ENCODE peak calls at places on chromosomes 2 and 18, in eight cellular contexts. V is astrocyte of the spinal cord, O is breast epithelium, Q is ovary, W is fibroblast of mammary gland, C is pancreas, U is mammary epithelial cell, J is RWPE1. Y is an unnamed sample.
A peak's percentile ranks its signal among the peaks of the same experiment; 100 is the strongest.

GRCh38 chr2:233830111-233830760 is 24.1 kb downstream of the HJURP start:
- DNase-seq in V (no peak), O (no peak), Q (no peak), W (no peak), C (no peak), U (no peak), J (no peak), Y (no peak)

GRCh38 chr2:163373481-163373880 is 362.3 kb downstream of the FIGN start:
- DNase-seq in V (no peak), O (no peak), Q (no peak), W (no peak), C (no peak), U (no peak), J (no peak), Y (no peak)

GRCh38 chr18:25675123-25675850 is 323.3 kb upstream of the ZNF521 start:
- DNase-seq in V (no peak), O (no peak), Q (no peak), W (no peak), C (no peak), U (no peak), J (no peak), Y (no peak)

GRCh38 chr2:95014126-95014708 is 11.3 kb upstream of the MAL start:
- DNase-seq in V (no peak), O (no peak), Q (no peak), W (no peak), C (no peak), U (no peak), J (no peak), Y (no peak)

GRCh38 chr2:96528680-96529375 is 7.7 kb upstream of the ARID5A start:
- DNase-seq in V (no peak), O (no peak), Q (no peak), W (no peak), C (no peak), U (no peak), J (no peak), Y (no peak)

GRCh38 chr2:74042606-74043005 is 57.9 kb downstream of the TET3 start:
- DNase-seq in V (no peak), O (no peak), Q (no peak), W (no peak), C (no peak), U (no peak), J (no peak), Y (no peak)

GRCh38 chr18:272650-273049 is 4.8 kb upstream of the THOC1 start:
- DNase-seq in V (no peak), O (no peak), Q (no peak), W (no peak), C (no peak), U (no peak), J (no peak), Y (no peak)

GRCh38 chr2:1654696-1655374 is 89.5 kb downstream of the PXDN start:
- DNase-seq in V (peak; percentile 32), O (no peak), Q (peak; percentile 32), W (no peak), C (no peak), U (no peak), J (no peak), Y (no peak)

GRCh38 chr2:232588680-232589585 is 38.4 kb downstream of the EIF4E2 start:
- DNase-seq in V (peak; percentile 84), O (no peak), Q (peak; percentile 55), W (peak; percentile 81), C (peak; percentile 87), U (peak; percentile 78), J (peak; percentile 82), Y (peak; percentile 34)

GRCh38 chr2:10566021-10566420 is 117.9 kb upstream of the ODC1 start:
- DNase-seq in V (no peak), O (no peak), Q (no peak), W (no peak), C (no peak), U (no peak), J (no peak), Y (no peak)

GRCh38 chr18:75067996-75068645 is 140.8 kb downstream of the PTGR3 start:
- DNase-seq in V (no peak), O (no peak), Q (no peak), W (no peak), C (no peak), U (no peak), J (no peak), Y (no peak)

GRCh38 chr2:11159574-11160170 is 4.4 kb downstream of the SLC66A3 start:
- DNase-seq in V (no peak), O (no peak), Q (no peak), W (no peak), C (no peak), U (no peak), J (no peak), Y (no peak)

GRCh38 chr2:25379535-25379934 is 37.8 kb upstream of the DNMT3A start:
- DNase-seq in V (no peak), O (peak; percentile 19), Q (no peak), W (no peak), C (no peak), U (no peak), J (no peak), Y (no peak)

GRCh38 chr2:53969285-53970094 is 1.3 kb downstream of the PSME4 start:
- DNase-seq in V (peak; percentile 53), O (no peak), Q (no peak), W (peak; percentile 91), C (no peak), U (peak; percentile 91), J (peak; percentile 81), Y (peak; percentile 21)

GRCh38 chr2:144925886-144926285 is 406.0 kb upstream of the ZEB2 start:
- DNase-seq in V (no peak), O (no peak), Q (no peak), W (no peak), C (no peak), U (no peak), J (no peak), Y (no peak)

GRCh38 chr18:45617284-45617683 is 2.0 kb downstream of the SLC14A2 start:
- DNase-seq in V (peak; percentile 88), O (peak; percentile 61), Q (peak; percentile 74), W (peak; percentile 96), C (peak; percentile 13), U (peak; percentile 89), J (peak; percentile 85), Y (peak; percentile 49)

GRCh38 chr18:37567061-37567993 is 1.7 kb upstream of the CELF4 start:
- DNase-seq in V (no peak), O (no peak), Q (no peak), W (no peak), C (no peak), U (no peak), J (no peak), Y (no peak)

GRCh38 chr2:204681412-204681811 is 136.1 kb downstream of the PARD3B start:
- DNase-seq in V (no peak), O (no peak), Q (no peak), W (no peak), C (no peak), U (no peak), J (no peak), Y (no peak)

GRCh38 chr2:111905990-111906735 is 7.8 kb downstream of the MERTK start:
- DNase-seq in V (peak; percentile 29), O (no peak), Q (no peak), W (no peak), C (no peak), U (peak; percentile 25), J (no peak), Y (no peak)

GRCh38 chr18:33605250-33605649 is 27.2 kb downstream of the ASXL3 start:
- DNase-seq in V (no peak), O (no peak), Q (no peak), W (no peak), C (no peak), U (no peak), J (no peak), Y (peak; percentile 4)

GRCh38 chr2:169664978-169665930 is 29.0 kb downstream of the CFAP210 start:
- DNase-seq in V (no peak), O (no peak), Q (no peak), W (no peak), C (no peak), U (no peak), J (no peak), Y (no peak)

DNA sequence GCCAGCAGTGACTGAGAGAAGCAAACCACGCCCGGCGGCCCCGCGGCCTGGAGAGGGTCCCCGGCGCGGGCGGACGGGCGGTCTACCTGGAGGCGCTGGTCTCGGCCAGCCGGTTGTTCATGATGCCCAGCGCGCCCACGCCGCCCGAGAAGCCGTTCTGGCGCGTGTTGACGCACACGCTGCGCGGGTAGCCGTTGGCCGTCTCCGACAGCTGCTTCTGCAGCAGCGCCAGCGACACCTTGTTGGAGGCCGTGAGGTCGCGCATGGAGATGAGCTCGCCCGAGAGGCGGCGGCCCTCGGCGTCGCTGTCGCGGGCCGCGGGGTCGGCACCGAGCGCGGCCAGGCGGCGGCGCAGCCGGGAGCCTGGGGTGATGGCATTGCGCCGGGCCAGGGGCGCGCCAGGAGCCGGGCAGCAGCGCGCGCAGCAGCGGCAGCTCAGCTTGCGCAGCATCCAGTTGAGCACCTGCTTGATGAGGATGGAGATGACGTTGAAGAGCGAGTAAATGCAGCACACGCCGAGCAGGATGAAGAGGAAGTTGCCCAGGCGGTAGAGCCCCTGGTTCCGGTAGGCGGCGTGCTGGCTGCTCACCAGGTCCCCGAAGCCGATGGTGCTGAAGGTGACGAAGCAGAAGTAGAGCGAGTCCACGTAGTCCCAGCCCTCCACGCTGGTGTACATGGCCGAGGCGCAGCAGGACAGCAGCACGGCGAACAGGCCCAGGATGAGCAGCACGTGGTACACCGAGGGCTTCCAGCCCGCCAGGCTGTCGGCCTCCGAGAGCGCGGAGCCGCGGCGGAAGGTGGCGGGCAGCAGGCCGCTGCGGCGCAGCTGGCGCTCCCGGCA is 118.1 kb downstream of the MSH2 start:
- DNase-seq in V (peak; percentile 52), O (no peak), Q (peak; percentile 53), W (peak; percentile 44), C (peak; percentile 29), U (peak; percentile 64), J (peak; percentile 16), Y (no peak)
- TF ChIP-seq CTCF in V (peak; percentile 35), O (no peak), Q (no peak), W (no peak), C (no peak), U (peak; percentile 30), J (peak; percentile 14), Y (no peak)

GRCh38 chr18:44098551-44099098 is 582.1 kb upstream of the SETBP1 start:
- DNase-seq in V (peak; percentile 47), O (no peak), Q (no peak), W (peak; percentile 45), C (no peak), U (peak; percentile 56), J (no peak), Y (no peak)
- TF ChIP-seq CTCF in V (peak; percentile 31), O (no peak), Q (no peak), W (peak; percentile 41), C (peak; percentile 10), U (peak; percentile 54), J (no peak), Y (no peak)

DNA sequence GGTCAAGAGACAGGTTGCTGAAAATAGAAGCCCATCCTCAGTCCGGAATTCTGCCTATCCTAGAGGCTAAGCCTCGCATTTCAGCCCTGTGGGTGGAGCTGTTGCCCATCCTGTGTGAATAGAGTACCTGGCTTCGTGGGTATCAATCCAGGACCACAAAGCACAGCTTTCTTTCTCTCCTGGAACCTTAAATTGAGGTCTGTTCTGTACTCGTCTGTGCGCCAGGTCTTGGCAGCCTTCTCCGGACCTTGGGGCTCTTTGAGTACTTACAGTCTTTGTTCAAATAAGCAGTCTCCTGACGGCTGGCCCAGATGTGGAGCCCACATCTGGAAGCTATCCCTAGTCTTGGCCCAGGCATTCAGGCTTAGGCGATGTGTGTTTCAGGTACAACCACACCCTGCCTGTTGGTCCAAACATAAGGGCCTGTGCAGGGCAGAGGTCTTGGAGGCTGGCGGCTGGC is 294.3 kb downstream of the BCL2 start:
- DNase-seq in V (no peak), O (peak; percentile 61), Q (no peak), W (peak; percentile 10), C (no peak), U (peak; percentile 3), J (peak; percentile 9), Y (no peak)
- TF ChIP-seq CTCF in V (peak; percentile 35), O (no peak), Q (no peak), W (peak; percentile 31), C (no peak), U (peak; percentile 50), J (peak; percentile 18), Y (no peak)

GRCh38 chr2:43099797-43100196 is 126.6 kb downstream of the ZFP36L2 start:
- DNase-seq in V (no peak), O (no peak), Q (no peak), W (no peak), C (no peak), U (no peak), J (no peak), Y (no peak)
- TF ChIP-seq CTCF in V (no peak), O (no peak), Q (no peak), W (no peak), C (no peak), U (no peak), J (no peak), Y (no peak)

Y was measured in Calu3.